ENCODE peak calls at places on chromosomes 7 and 10, in six cellular contexts. H is OCI-LY7, X is lower lobe of right lung, J is astrocyte, W is WERI-Rb-1, M is progenitor cell of endocrine pancreas. U is an unnamed sample.

GRCh38 chr7:3005257-3005656 is 38.4 kb downstream of the CARD11 start:
- DNase-seq in W (no peak), H (no peak), X (no peak), J (no peak), M (no peak), U (no peak)

GRCh38 chr7:122544463-122544862 is 154.5 kb downstream of the RNF133 start:
- DNase-seq in X (no peak), M (no peak), H (peak; percentile 43), J (no peak), W (no peak), U (peak; percentile 13)

GRCh38 chr10:58280982-58281752 is 12.2 kb downstream of the CISD1 start:
- DNase-seq in H (no peak), W (no peak), M (no peak), J (peak; percentile 62), X (no peak), U (no peak)

GRCh38 chr7:118372530-118372929 is 148.0 kb downstream of the ANKRD7 start:
- DNase-seq in M (no peak), X (no peak), W (peak; percentile 57), J (peak; percentile 55), H (no peak), U (no peak)

GRCh38 chr7:155753446-155753965 is 58.8 kb downstream of the SHH start:
- DNase-seq in J (no peak), H (no peak), X (no peak), W (no peak), M (no peak), U (no peak)

GRCh38 chr10:30371954-30372353 is 22.9 kb upstream of the MTPAP start:
- DNase-seq in X (no peak), M (no peak), W (no peak), J (no peak), H (no peak), U (no peak)

GRCh38 chr7:50614721-50615518 is 49.7 kb upstream of the DDC start:
- DNase-seq in W (no peak), H (peak; percentile 15), X (no peak), J (no peak), M (no peak), U (no peak)

GRCh38 chr10:44950326-44951225 is 9.0 kb upstream of the RASSF4 start:
- DNase-seq in J (no peak), X (no peak), W (no peak), M (no peak), H (no peak), U (no peak)

GRCh38 chr10:35795131-35795819 is 153.2 kb upstream of the FZD8 start:
- DNase-seq in X (no peak), J (peak; percentile 45), H (no peak), W (no peak), M (no peak), U (no peak)

GRCh38 chr7:151796091-151796870 is 80.6 kb downstream of the PRKAG2 start:
- DNase-seq in J (peak; percentile 48), W (no peak), H (no peak), M (no peak), X (peak; percentile 61), U (no peak)

GRCh38 chr7:46131916-46132795 is 211.1 kb upstream of the IGFBP3 start:
- DNase-seq in H (no peak), J (no peak), M (no peak), W (no peak), X (no peak), U (no peak)

GRCh38 chr10:86668297-86669165 is at the start of gene LDB3:
- DNase-seq in M (no peak), H (peak; percentile 87), W (peak; percentile 67), J (peak; percentile 65), X (no peak), U (peak; percentile 64)

GRCh38 chr10:85138046-85138445 is 809.7 kb downstream of the CCSER2 start:
- DNase-seq in J (no peak), M (no peak), X (no peak), H (no peak), W (no peak), U (no peak)

GRCh38 chr10:8049874-8050560 is 4.5 kb upstream of the GATA3 start:
- DNase-seq in H (no peak), X (no peak), J (no peak), W (no peak), M (no peak), U (no peak)

GRCh38 chr10:29767958-29768357 is 133.2 kb upstream of the SVIL start:
- DNase-seq in M (no peak), X (no peak), W (no peak), J (no peak), H (no peak), U (no peak)

GRCh38 chr10:69732147-69732825 is 69.4 kb upstream of the COL13A1 start:
- DNase-seq in X (no peak), J (no peak), H (no peak), W (no peak), M (no peak), U (no peak)

GRCh38 chr10:36759111-36759805 is 366.1 kb upstream of the ANKRD30A start:
- DNase-seq in H (no peak), M (no peak), J (peak; percentile 79), X (no peak), W (no peak), U (no peak)

GRCh38 chr7:133290676-133291332 is 37.9 kb downstream of the EXOC4 start:
- DNase-seq in X (no peak), M (no peak), J (peak; percentile 36), H (no peak), W (no peak), U (no peak)

GRCh38 chr10:1270906-1271305 is 214.7 kb downstream of the WDR37 start:
- DNase-seq in J (no peak), H (no peak), X (no peak), W (no peak), M (no peak), U (no peak)

GRCh38 chr10:1267568-1267967 is 211.4 kb downstream of the WDR37 start:
- DNase-seq in H (no peak), X (no peak), W (no peak), M (no peak), J (no peak), U (no peak)

GRCh38 chr10:1270490-1270889 is 214.3 kb downstream of the WDR37 start:
- DNase-seq in H (no peak), X (no peak), M (no peak), W (no peak), J (no peak), U (no peak)

GRCh38 chr10:1267148-1267547 is 211.0 kb downstream of the WDR37 start:
- DNase-seq in J (no peak), M (no peak), W (no peak), X (no peak), H (no peak), U (no peak)

DNA sequence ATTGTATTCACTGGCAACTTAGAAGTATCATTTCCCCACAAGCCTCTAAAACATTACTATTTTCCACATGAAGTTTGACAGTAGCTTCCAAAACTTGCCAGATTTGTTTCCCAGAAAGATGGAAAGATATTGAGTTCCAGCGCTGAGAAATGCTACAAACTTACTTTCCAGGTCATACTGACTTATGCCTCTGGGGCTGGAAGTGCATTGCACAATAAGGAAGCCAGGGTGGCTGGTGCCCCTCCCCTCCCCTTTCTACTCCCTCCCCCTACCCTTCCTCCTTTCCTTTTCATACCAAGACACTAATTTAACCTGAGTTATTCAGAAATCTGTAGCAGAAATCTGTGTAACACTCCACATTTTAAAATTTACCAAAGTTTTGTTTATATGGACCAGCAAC is 212.7 kb downstream of the WDR37 start:
- DNase-seq in J (no peak), H (no peak), W (no peak), X (no peak), M (no peak), U (no peak)
- TF ChIP-seq CTCF in J (no peak), H (no peak), W (no peak), X (no peak), M (no peak), U (no peak)

DNA sequence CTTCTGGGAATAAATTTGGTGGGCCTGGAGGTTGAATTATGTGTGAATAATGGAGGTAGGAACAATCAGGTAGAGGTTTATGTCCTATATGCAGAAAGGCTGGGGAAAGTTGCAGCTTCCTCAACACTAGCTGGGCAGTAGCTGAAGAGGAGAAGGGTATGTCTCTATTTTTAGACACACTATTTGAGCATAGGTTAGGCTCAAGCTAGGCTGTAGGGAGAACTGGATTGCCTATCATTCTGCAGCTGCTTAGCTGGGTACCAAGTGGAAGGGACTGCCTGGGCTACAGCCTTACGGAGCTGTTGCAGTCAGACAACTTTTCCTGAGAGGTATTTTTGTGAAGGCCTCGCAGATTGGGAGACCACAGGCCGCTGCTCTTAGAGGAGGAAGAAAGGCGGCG is 67.9 kb downstream of the DENND11 start:
- DNase-seq in M (no peak), X (no peak), J (no peak), H (no peak), W (no peak), U (no peak)
- TF ChIP-seq CTCF in M (no peak), X (no peak), J (no peak), H (no peak), W (no peak), U (no peak)

GRCh38 chr10:18577823-18578685 is 73.3 kb downstream of the NSUN6 start:
- DNase-seq in X (no peak), H (no peak), W (no peak), J (no peak), M (no peak), U (no peak)

GRCh38 chr10:18582803-18583202 is 68.6 kb downstream of the NSUN6 start:
- DNase-seq in J (peak; percentile 31), W (no peak), X (no peak), M (no peak), H (no peak), U (no peak)

GRCh38 chr10:18583575-18584270 is 67.7 kb downstream of the NSUN6 start:
- DNase-seq in M (no peak), W (no peak), J (no peak), X (no peak), H (no peak), U (no peak)
- TF ChIP-seq CTCF in M (peak; percentile 32), W (no peak), J (no peak), X (no peak), H (peak; percentile 63), U (no peak)

DNA sequence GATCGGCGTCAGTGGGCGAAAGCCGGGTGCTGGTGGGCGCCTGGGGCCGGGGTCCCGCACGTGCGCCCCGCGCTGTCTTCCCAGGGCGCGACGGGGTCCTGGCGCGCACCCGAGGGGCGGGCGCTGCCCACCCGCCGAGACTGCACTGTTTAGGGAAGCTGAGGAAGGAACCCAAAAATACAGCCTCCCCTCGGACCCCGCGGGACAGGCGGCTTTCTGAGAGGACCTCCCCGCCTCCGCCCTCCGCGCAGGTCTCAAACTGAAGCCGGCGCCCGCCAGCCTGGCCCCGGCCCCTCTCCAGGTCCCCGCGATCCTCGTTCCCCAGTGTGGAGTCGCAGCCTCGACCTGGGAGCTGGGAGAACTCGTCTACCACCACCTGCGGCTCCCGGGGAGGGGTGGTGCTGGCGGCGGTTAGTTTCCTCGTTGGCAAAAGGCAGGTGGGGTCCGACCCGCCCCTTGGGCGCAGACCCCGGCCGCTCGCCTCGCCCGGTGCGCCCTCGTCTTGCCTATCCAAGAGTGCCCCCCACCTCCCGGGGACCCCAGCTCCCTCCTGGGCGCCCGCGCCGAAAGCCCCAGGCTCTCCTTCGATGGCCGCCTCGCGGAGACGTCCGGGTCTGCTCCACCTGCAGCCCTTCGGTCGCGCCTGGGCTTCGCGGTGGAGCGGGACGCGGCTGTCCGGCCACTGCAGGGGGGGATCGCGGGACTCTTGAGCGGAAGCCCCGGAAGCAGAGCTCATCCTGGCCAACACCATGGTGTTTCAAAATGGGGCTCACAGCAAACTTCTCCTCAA is 1.1 kb downstream of the EGFR start:
- DNase-seq in X (peak; percentile 58), J (no peak), W (peak; percentile 19), H (no peak), M (peak; percentile 41), U (peak; percentile 52)
- TF ChIP-seq CTCF in X (no peak), J (no peak), W (no peak), H (no peak), M (peak; percentile 31), U (no peak)

U was measured in GM20000.